ENCODE peak calls at places on chromosomes 4 and X, in five cellular contexts. One of them, this sample, is unnamed. For H3K27me3 and H3K4me1, the result is how much of the 10 kb centered on the place peaks cover.

GRCh38 chr4:84379881-84380618 is 119.0 kb downstream of the NKX6-1 start:
- DNase-seq in sigmoid colon: no peak
- DNase-seq in H1: no peak
- DNase-seq in upper lobe of left lung: no peak
- DNase-seq in K562: no peak
- DNase-seq in this sample: no peak

GRCh38 chrX:145923376-145923775 is 105.7 kb downstream of the SLITRK2 start:
- DNase-seq in upper lobe of left lung: no peak
- DNase-seq in K562: no peak
- DNase-seq in sigmoid colon: no peak
- DNase-seq in H1: peak
- DNase-seq in this sample: no peak

GRCh38 chr4:187019896-187020295 is 296.2 kb upstream of the FAT1 start:
- DNase-seq in K562: no peak
- DNase-seq in sigmoid colon: no peak
- DNase-seq in upper lobe of left lung: no peak
- DNase-seq in H1: peak
- DNase-seq in this sample: no peak

GRCh38 chrX:71997320-71997719 is 86.7 kb downstream of the NHSL2 start:
- DNase-seq in K562: no peak
- DNase-seq in upper lobe of left lung: no peak
- DNase-seq in H1: no peak
- DNase-seq in sigmoid colon: no peak
- DNase-seq in this sample: no peak

GRCh38 chr4:60945641-60946040 is 254.5 kb upstream of the ADGRL3 start:
- DNase-seq in K562: no peak
- DNase-seq in upper lobe of left lung: no peak
- DNase-seq in sigmoid colon: no peak
- DNase-seq in H1: no peak
- DNase-seq in this sample: no peak

GRCh38 chrX:21166302-21166982 is 207.8 kb upstream of the CNKSR2 start:
- DNase-seq in H1: no peak
- DNase-seq in upper lobe of left lung: no peak
- DNase-seq in K562: no peak
- DNase-seq in sigmoid colon: no peak
- DNase-seq in this sample: no peak

GRCh38 chr4:13535708-13536361 is 8.5 kb downstream of the NKX3-2 start:
- DNase-seq in sigmoid colon: peak
- DNase-seq in K562: no peak
- DNase-seq in H1: peak
- DNase-seq in upper lobe of left lung: no peak
- DNase-seq in this sample: no peak

GRCh38 chr4:37383579-37384229 is 139.2 kb downstream of the NWD2 start:
- DNase-seq in K562: peak
- DNase-seq in H1: peak
- DNase-seq in sigmoid colon: no peak
- DNase-seq in upper lobe of left lung: no peak
- DNase-seq in this sample: no peak

GRCh38 chrX:18956322-18957032 is 27.4 kb downstream of the PHKA2 start:
- DNase-seq in sigmoid colon: no peak
- DNase-seq in upper lobe of left lung: no peak
- DNase-seq in H1: no peak
- DNase-seq in K562: no peak
- DNase-seq in this sample: no peak

GRCh38 chr4:137678796-137679195 is 146.5 kb upstream of the PCDH18 start:
- DNase-seq in sigmoid colon: no peak
- DNase-seq in K562: no peak
- DNase-seq in upper lobe of left lung: no peak
- DNase-seq in H1: no peak
- DNase-seq in this sample: no peak

GRCh38 chr4:1092983-1093361 is 20.4 kb downstream of the RNF212 start:
- DNase-seq in H1: no peak
- DNase-seq in upper lobe of left lung: no peak
- DNase-seq in K562: no peak
- DNase-seq in sigmoid colon: no peak
- DNase-seq in this sample: no peak

GRCh38 chrX:39065051-39065871 is 264.0 kb downstream of the MID1IP1 start:
- DNase-seq in H1: peak
- DNase-seq in sigmoid colon: no peak
- DNase-seq in upper lobe of left lung: no peak
- DNase-seq in K562: no peak
- DNase-seq in this sample: no peak

GRCh38 chr4:185142563-185142910 is 529 bp upstream of the SLC25A4 start:
- DNase-seq in H1: no peak
- DNase-seq in upper lobe of left lung: no peak
- DNase-seq in K562: no peak
- DNase-seq in sigmoid colon: no peak
- DNase-seq in this sample: no peak

GRCh38 chr4:13860126-13860525 is 232.6 kb upstream of the BOD1L1 start:
- DNase-seq in upper lobe of left lung: no peak
- DNase-seq in sigmoid colon: no peak
- DNase-seq in H1: no peak
- DNase-seq in K562: no peak
- DNase-seq in this sample: no peak

GRCh38 chr4:151524610-151525009 is 115.6 kb downstream of the FHIP1A start:
- DNase-seq in K562: no peak
- DNase-seq in H1: no peak
- DNase-seq in upper lobe of left lung: no peak
- DNase-seq in sigmoid colon: no peak
- DNase-seq in this sample: no peak

GRCh38 chr4:103098331-103098730 is 1.3 kb downstream of the BDH2 start:
- DNase-seq in upper lobe of left lung: no peak
- DNase-seq in H1: no peak
- DNase-seq in K562: no peak
- DNase-seq in sigmoid colon: no peak
- DNase-seq in this sample: no peak

GRCh38 chrX:33840176-33840575 is 291.9 kb downstream of the FAM47A start:
- DNase-seq in upper lobe of left lung: no peak
- DNase-seq in K562: no peak
- DNase-seq in sigmoid colon: no peak
- DNase-seq in H1: no peak
- DNase-seq in this sample: no peak

GRCh38 chr4:75122424-75123014 is 189.6 kb downstream of the PARM1 start:
- DNase-seq in upper lobe of left lung: no peak
- DNase-seq in H1: no peak
- DNase-seq in K562: no peak
- DNase-seq in sigmoid colon: no peak
- DNase-seq in this sample: no peak

GRCh38 chr4:108433832-108434231 is 186.5 kb upstream of the RPL34 start:
- DNase-seq in sigmoid colon: no peak
- DNase-seq in upper lobe of left lung: no peak
- DNase-seq in K562: no peak
- DNase-seq in H1: no peak
- DNase-seq in this sample: no peak

GRCh38 chr4:141858437-141858836 is 222.1 kb downstream of the IL15 start:
- DNase-seq in sigmoid colon: no peak
- DNase-seq in H1: no peak
- DNase-seq in K562: no peak
- DNase-seq in upper lobe of left lung: no peak
- DNase-seq in this sample: no peak

GRCh38 chr4:31964691-31965090 is 1244.5 kb downstream of the PCDH7 start:
- DNase-seq in H1: no peak
- DNase-seq in upper lobe of left lung: no peak
- DNase-seq in K562: no peak
- DNase-seq in sigmoid colon: no peak
- DNase-seq in this sample: no peak

GRCh38 chr4:86670739-86671138 is 76.6 kb downstream of the PTPN13 start:
- DNase-seq in sigmoid colon: no peak
- DNase-seq in H1: no peak
- DNase-seq in K562: no peak
- DNase-seq in upper lobe of left lung: no peak
- DNase-seq in this sample: no peak

GRCh38 chr4:147924604-147925412 is 192.9 kb downstream of the ARHGAP10 start:
- DNase-seq in sigmoid colon: no peak
- DNase-seq in K562: no peak
- DNase-seq in H1: peak
- DNase-seq in upper lobe of left lung: no peak
- DNase-seq in this sample: peak

GRCh38 chr4:6195602-6196319 is 4.6 kb downstream of the JAKMIP1 start:
- DNase-seq in upper lobe of left lung: no peak
- DNase-seq in H1: no peak
- DNase-seq in sigmoid colon: peak
- DNase-seq in K562: no peak
- DNase-seq in this sample: no peak

GRCh38 chr4:6197433-6198174 is 2.7 kb downstream of the JAKMIP1 start:
- DNase-seq in K562: no peak
- DNase-seq in H1: no peak
- DNase-seq in upper lobe of left lung: no peak
- DNase-seq in sigmoid colon: peak
- DNase-seq in this sample: no peak

GRCh38 chr4:6198278-6198677 is 2.1 kb downstream of the JAKMIP1 start:
- DNase-seq in upper lobe of left lung: no peak
- DNase-seq in K562: no peak
- DNase-seq in sigmoid colon: peak
- DNase-seq in H1: no peak
- DNase-seq in this sample: no peak

GRCh38 chr4:6196324-6196723 is 4.0 kb downstream of the JAKMIP1 start:
- DNase-seq in K562: no peak
- DNase-seq in H1: no peak
- DNase-seq in sigmoid colon: peak
- DNase-seq in upper lobe of left lung: no peak
- DNase-seq in this sample: no peak

DNA sequence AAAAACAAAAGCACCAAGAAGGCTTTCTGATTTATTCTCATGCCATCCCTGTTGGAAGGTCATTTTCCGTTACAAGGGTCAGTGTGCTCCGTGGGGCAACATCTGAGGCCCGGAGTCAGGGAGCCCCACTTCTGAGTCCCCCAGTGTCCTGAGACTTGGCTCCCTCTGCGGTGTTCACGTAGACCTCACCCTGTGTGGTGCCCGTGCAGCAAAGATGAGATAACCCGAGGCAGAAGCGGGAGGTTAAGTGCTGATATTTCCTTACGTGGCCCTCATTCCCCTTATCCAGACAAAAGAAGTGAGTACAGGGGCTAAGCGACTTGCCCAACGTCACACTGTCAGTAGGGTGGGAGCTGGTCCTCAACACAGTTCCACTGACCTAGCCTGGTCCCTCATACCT is 3.5 kb downstream of the JAKMIP1 start:
- DNase-seq in upper lobe of left lung: no peak
- DNase-seq in K562: no peak
- DNase-seq in H1: no peak
- DNase-seq in sigmoid colon: peak
- DNase-seq in this sample: no peak
- H3K27me3 ChIP-seq in upper lobe of left lung: under half
- H3K27me3 ChIP-seq in K562: under half
- H3K27me3 ChIP-seq in H1: under half
- H3K27me3 ChIP-seq in sigmoid colon: half or more
- H3K27me3 ChIP-seq in this sample: under half

GRCh38 chr4:47640911-47641310 is 155.8 kb downstream of the ATP10D start:
- DNase-seq in upper lobe of left lung: no peak
- DNase-seq in sigmoid colon: no peak
- DNase-seq in H1: no peak
- DNase-seq in K562: no peak
- DNase-seq in this sample: no peak

GRCh38 chr4:47641755-47642154 is 156.7 kb downstream of the ATP10D start:
- DNase-seq in H1: no peak
- DNase-seq in K562: no peak
- DNase-seq in sigmoid colon: no peak
- DNase-seq in upper lobe of left lung: no peak
- DNase-seq in this sample: no peak

GRCh38 chr4:47646372-47646771 is 161.3 kb downstream of the ATP10D start:
- DNase-seq in K562: no peak
- DNase-seq in sigmoid colon: no peak
- DNase-seq in upper lobe of left lung: no peak
- DNase-seq in H1: no peak
- DNase-seq in this sample: no peak

GRCh38 chr4:47643845-47644244 is 158.8 kb downstream of the ATP10D start:
- DNase-seq in H1: no peak
- DNase-seq in upper lobe of left lung: no peak
- DNase-seq in K562: no peak
- DNase-seq in sigmoid colon: no peak
- DNase-seq in this sample: no peak

DNA sequence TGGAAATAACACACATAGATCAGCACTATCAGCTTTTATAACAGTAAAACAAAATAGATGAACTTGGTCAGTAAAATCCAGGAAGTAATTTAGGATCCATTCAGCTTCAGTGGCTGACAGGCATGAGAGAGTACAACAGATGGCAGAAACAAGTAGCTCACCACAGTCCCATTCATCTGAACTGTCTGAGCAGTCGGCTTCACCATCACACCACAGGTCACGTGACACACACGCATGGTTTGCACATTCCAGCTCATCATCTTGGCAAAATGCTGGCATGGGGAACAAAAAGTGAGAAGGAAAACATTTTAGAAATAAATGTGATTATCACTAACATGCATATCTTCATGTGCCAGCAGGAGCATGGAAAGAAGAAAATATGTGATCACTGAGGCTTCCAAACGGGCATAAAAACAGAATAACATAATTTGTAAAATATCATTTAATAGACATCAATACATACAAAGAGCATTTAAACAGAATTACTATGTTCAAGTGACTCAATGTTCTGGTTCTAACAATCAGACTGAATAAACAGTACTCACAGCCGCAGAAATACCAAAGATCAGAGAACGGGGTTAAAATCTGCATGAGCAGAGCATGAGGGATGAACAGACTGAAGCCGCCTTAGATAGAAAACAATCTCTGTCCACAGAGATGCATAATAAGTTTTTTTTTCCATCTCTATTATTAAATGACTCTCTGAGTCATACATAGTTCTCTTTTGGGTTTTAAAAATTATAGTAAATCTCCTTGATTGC is 158.1 kb downstream of the ATP10D start:
- DNase-seq in H1: no peak
- DNase-seq in upper lobe of left lung: no peak
- DNase-seq in K562: no peak
- DNase-seq in sigmoid colon: no peak
- DNase-seq in this sample: no peak
- H3K4me1 ChIP-seq in H1: under half
- H3K4me1 ChIP-seq in upper lobe of left lung: under half
- H3K4me1 ChIP-seq in K562: under half
- H3K4me1 ChIP-seq in sigmoid colon: under half
- H3K4me1 ChIP-seq in this sample: under half

GRCh38 chr4:6783111-6783981 is 819 bp downstream of the KIAA0232 start:
- DNase-seq in sigmoid colon: peak
- DNase-seq in K562: peak
- DNase-seq in upper lobe of left lung: peak
- DNase-seq in H1: peak
- DNase-seq in this sample: peak
- TF ChIP-seq EP300 in sigmoid colon: no peak
- TF ChIP-seq EP300 in K562: peak
- TF ChIP-seq EP300 in upper lobe of left lung: no peak
- TF ChIP-seq EP300 in H1: no peak
- TF ChIP-seq EP300 in this sample: no peak

GRCh38 chr4:188956566-188956965 is 817.3 kb downstream of the TRIML1 start:
- DNase-seq in H1: no peak
- DNase-seq in K562: no peak
- DNase-seq in sigmoid colon: no peak
- DNase-seq in upper lobe of left lung: no peak
- DNase-seq in this sample: no peak
- H3K27me3 ChIP-seq in H1: under half
- H3K27me3 ChIP-seq in K562: under half
- H3K27me3 ChIP-seq in sigmoid colon: under half
- H3K27me3 ChIP-seq in upper lobe of left lung: under half
- H3K27me3 ChIP-seq in this sample: under half

GRCh38 chrX:2708016-2708415 is 16.9 kb downstream of the CD99 start:
- DNase-seq in K562: no peak
- DNase-seq in upper lobe of left lung: no peak
- DNase-seq in H1: no peak
- DNase-seq in sigmoid colon: no peak
- DNase-seq in this sample: no peak
- H3K4me1 ChIP-seq in K562: under half
- H3K4me1 ChIP-seq in upper lobe of left lung: half or more
- H3K4me1 ChIP-seq in H1: under half
- H3K4me1 ChIP-seq in sigmoid colon: half or more
- H3K4me1 ChIP-seq in this sample: under half